ENCODE peak calls at places on chromosome 22, in five cellular contexts. X, I, A, O and W are unnamed samples.

GRCh38 chr22:26612652-26613051 is 5.2 kb downstream of the CRYBB1 start:
- DNase-seq in X (no peak), I (no peak), A (no peak), O (no peak), W (no peak)

GRCh38 chr22:19419086-19419463 is 12.5 kb downstream of the HIRA start:
- DNase-seq in X (peak; percentile 51), I (no peak), A (no peak), O (no peak), W (no peak)

GRCh38 chr22:22753526-22754267 is 109.3 kb downstream of the GGTLC2 start:
- DNase-seq in X (peak; percentile 95), I (peak; percentile 77), A (no peak), O (peak; percentile 75), W (peak; percentile 73)

GRCh38 chr22:24270556-24271405 is at the start of gene SPECC1L:
- DNase-seq in X (peak; percentile 98), I (peak; percentile 95), A (peak; percentile 94), O (peak; percentile 88), W (peak; percentile 93)

GRCh38 chr22:29442976-29443375 is 4.6 kb downstream of the RFPL1 start:
- DNase-seq in X (no peak), I (no peak), A (no peak), O (no peak), W (no peak)

GRCh38 chr22:31970490-31971444 is 26.4 kb downstream of the YWHAH start:
- DNase-seq in X (peak; percentile 99), I (peak; percentile 88), A (peak; percentile 77), O (peak; percentile 87), W (peak; percentile 90)

GRCh38 chr22:29071261-29072045 is 1.4 kb upstream of the KREMEN1 start:
- DNase-seq in X (peak; percentile 88), I (peak; percentile 67), A (no peak), O (no peak), W (peak; percentile 56)

GRCh38 chr22:23891726-23892125 is 2.5 kb upstream of the MIF start:
- DNase-seq in X (no peak), I (no peak), A (no peak), O (no peak), W (no peak)

GRCh38 chr22:24144056-24144455 is 37.2 kb upstream of the SUSD2 start:
- DNase-seq in X (no peak), I (no peak), A (no peak), O (no peak), W (no peak)

GRCh38 chr22:26169312-26170111 is at the start of gene SEZ6L:
- DNase-seq in X (peak; percentile 79), I (peak; percentile 23), A (peak; percentile 22), O (no peak), W (peak; percentile 23)

GRCh38 chr22:50002791-50003190 is 9.8 kb downstream of the IL17REL start:
- DNase-seq in X (no peak), I (no peak), A (no peak), O (no peak), W (no peak)

GRCh38 chr22:47176573-47177333 is 414.3 kb downstream of the TBC1D22A start:
- DNase-seq in X (peak; percentile 38), I (no peak), A (no peak), O (no peak), W (no peak)

DNA sequence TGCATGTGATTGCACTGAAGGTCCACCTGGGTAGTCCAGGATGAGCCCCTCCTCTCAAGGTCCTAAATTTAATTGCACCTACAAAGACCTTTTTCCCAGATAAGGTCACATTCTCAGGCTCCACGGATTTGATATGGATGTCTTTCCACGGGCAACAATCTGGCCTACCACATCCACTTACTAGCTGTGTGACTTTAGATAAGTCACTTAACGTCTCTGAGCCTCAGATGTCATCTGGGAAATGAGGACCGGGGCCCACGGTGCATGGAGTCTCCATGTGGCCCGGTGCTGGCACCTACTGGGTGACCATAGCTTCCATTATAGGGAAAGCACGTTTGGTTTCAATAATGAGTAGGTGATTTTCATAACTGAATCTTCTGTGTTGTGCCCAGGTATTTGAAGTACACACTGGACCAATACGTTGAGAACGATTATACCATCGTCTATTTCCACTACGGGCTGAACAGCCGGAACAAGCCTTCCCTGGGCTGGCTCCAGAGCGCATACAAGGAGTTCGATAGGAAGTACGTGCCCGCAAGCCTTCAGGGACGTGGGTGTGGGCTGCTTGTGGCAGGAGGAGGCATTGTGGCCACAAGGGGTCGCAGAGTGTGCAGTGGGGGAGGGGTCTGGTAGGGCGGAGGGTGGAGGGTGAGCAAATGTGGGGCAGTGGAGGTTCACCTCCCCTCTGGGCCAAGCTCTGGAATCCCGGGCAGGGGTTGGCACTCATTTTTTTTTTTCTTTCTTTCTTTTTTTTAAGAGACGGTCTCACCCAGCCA is 55.7 kb downstream of the ARHGAP8 start:
- DNase-seq in X (peak; percentile 87), I (peak; percentile 69), A (no peak), O (no peak), W (no peak)
- H3K4me1 ChIP-seq in X (no peaks in the 10 kb centered on the region), I (peaks cover 4% of the 10 kb centered on the region), A (no peaks in the 10 kb centered on the region), O (no peaks in the 10 kb centered on the region), W (no peaks in the 10 kb centered on the region)

GRCh38 chr22:40202225-40202944 is 24.7 kb downstream of the TNRC6B start:
- DNase-seq in X (no peak), I (no peak), A (no peak), O (no peak), W (no peak)

GRCh38 chr22:40203568-40203967 is 25.8 kb downstream of the TNRC6B start:
- DNase-seq in X (no peak), I (no peak), A (no peak), O (no peak), W (no peak)

GRCh38 chr22:40204331-40205116 is 26.8 kb downstream of the TNRC6B start:
- DNase-seq in X (no peak), I (no peak), A (peak; percentile 25), O (no peak), W (no peak)

GRCh38 chr22:40209945-40210485 is 32.3 kb downstream of the TNRC6B start:
- DNase-seq in X (no peak), I (no peak), A (no peak), O (no peak), W (no peak)

GRCh38 chr22:40206561-40206960 is 28.8 kb downstream of the TNRC6B start:
- DNase-seq in X (no peak), I (no peak), A (no peak), O (no peak), W (no peak)
- H3K4me1 ChIP-seq in X (peaks cover 17% of the 10 kb centered on the region), I (peaks cover 11% of the 10 kb centered on the region), A (peaks cover 78% of the 10 kb centered on the region), O (peaks cover 65% of the 10 kb centered on the region), W (peaks cover 25% of the 10 kb centered on the region)

GRCh38 chr22:42294034-42294985 is 23.9 kb upstream of the TCF20 start:
- DNase-seq in X (peak; percentile 97), I (peak; percentile 89), A (peak; percentile 53), O (no peak), W (peak; percentile 62)

GRCh38 chr22:42296883-42297282 is 26.4 kb upstream of the TCF20 start:
- DNase-seq in X (no peak), I (no peak), A (no peak), O (no peak), W (no peak)

GRCh38 chr22:42297778-42298177 is 27.3 kb upstream of the TCF20 start:
- DNase-seq in X (no peak), I (no peak), A (no peak), O (no peak), W (no peak)

GRCh38 chr22:42298746-42299145 is 28.3 kb upstream of the TCF20 start:
- DNase-seq in X (no peak), I (no peak), A (no peak), O (no peak), W (no peak)

DNA sequence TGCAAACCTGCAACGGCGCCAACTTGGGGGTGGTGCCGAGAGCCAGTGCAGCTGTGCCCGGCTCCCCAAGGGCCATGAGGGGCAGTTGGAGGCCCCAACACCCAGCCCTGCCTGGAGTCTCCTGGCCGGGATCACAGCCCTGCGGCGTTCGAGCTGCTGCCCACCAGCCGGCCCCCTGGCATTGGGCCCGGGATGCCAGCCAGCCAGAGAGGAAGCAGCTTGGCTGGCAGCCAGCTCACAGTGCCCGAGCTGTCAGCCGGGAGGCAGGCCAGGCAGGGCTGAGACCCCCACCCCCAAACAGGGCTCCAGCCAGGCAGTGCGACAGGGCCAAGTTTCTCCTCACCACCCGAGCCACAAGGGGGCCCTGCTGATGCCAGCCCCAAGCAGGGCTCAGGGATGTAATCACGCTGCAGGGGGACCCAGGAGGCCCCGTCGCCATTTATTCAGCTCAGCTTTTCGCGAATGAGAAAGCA is 26.0 kb upstream of the TCF20 start:
- DNase-seq in X (peak; percentile 71), I (no peak), A (peak; percentile 51), O (no peak), W (peak; percentile 29)
- H3K4me1 ChIP-seq in X (peaks cover 11% of the 10 kb centered on the region), I (peaks cover 13% of the 10 kb centered on the region), A (peaks cover 12% of the 10 kb centered on the region), O (peaks cover 63% of the 10 kb centered on the region), W (peaks cover 13% of the 10 kb centered on the region)

DNA sequence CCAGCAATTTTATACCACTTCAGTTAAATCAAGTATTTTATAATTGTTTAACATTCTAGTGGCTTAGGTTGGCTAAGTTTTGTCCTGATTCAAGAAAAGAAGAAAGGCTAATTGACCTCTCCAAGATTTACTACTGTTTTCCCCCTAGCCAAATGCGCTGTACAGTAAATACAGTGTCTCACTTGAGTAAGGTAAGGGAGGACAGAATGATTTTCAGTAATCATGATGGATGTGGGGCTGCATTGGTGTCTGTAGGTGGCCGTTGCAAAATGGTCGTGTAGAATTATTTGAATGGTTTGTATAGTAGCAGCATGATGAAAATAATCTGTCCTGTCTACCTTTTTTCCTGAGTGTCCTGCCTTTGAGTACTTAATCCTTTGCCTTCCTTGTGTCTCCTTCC is 4.6 kb downstream of the CECR2 start:
- DNase-seq in X (no peak), I (no peak), A (no peak), O (no peak), W (no peak)
- H3K4me1 ChIP-seq in X (no peaks in the 10 kb centered on the region), I (peaks cover 16% of the 10 kb centered on the region), A (peaks cover 52% of the 10 kb centered on the region), O (peaks cover 9% of the 10 kb centered on the region), W (peaks cover 2% of the 10 kb centered on the region)

GRCh38 chr22:36863979-36864378 is 3.2 kb downstream of the NCF4 start:
- DNase-seq in X (no peak), I (no peak), A (no peak), O (no peak), W (no peak)
- H3K4me1 ChIP-seq in X (no peaks in the 10 kb centered on the region), I (no peaks in the 10 kb centered on the region), A (no peaks in the 10 kb centered on the region), O (no peaks in the 10 kb centered on the region), W (no peaks in the 10 kb centered on the region)

DNA sequence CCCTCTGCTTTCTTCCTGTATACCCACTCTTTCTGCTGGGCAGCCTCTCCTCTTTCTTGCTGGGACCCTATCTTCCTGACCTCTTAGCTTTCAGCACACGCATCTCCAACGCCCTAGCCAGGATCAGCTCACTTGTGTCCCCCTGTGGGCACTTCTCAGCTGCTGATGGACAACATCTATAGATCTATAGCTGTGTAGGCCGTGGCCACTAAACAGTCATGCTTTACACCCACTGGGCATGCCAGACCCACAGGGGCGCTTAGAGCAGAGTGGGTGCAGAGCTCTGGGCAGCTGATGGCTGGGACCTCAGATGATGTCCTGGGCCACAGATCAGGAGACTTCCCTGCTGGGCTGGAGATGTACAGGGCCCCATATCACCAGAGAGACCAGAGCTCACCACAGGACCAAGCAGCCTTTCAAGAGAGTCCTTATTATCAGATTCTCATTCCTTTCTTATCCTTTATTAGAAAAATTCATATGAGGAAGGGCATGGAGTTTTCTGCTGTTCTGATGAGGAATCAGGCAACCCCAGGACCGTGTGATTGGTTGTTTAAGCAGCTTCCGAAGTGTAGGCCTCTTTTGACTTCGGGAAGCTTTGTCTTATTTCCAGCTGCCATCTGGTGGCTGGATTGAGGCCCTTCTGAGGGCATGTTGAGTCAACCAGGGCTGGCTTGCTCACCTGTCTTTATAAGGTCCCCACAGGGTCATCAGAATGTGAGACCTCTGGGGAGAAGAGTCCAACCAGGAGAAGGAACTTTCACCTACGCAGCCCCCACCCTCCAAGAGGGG is 60.5 kb downstream of the OSBP2 start:
- DNase-seq in X (peak; percentile 89), I (peak; percentile 86), A (peak; percentile 21), O (peak; percentile 5), W (peak; percentile 75)
- H3K4me1 ChIP-seq in X (no peaks in the 10 kb centered on the region), I (no peaks in the 10 kb centered on the region), A (no peaks in the 10 kb centered on the region), O (no peaks in the 10 kb centered on the region), W (no peaks in the 10 kb centered on the region)

GRCh38 chr22:46051646-46052045 is 74.7 kb upstream of the WNT7B start:
- DNase-seq in X (peak; percentile 17), I (no peak), A (peak; percentile 10), O (no peak), W (peak; percentile 12)
- H3K4me1 ChIP-seq in X (no peaks in the 10 kb centered on the region), I (no peaks in the 10 kb centered on the region), A (peaks cover 98% of the 10 kb centered on the region), O (peaks cover 40% of the 10 kb centered on the region), W (peaks cover 54% of the 10 kb centered on the region)